ENCODE peak calls at places on chromosomes 12 and 14, in six cellular contexts. V is NB4, E is NCI-H1092, R is psoas muscle, F is kidney epithelial cell, G is MV-4-11. K is an unnamed sample.
A peak's percentile ranks its signal among the peaks of the same experiment; 100 is the strongest.

GRCh38 chr14:92589213-92589852 is 75.8 kb downstream of the RIN3 start:
- DNase-seq in V (peak; percentile 48), E (no peak), R (no peak), F (no peak), G (peak; percentile 38), K (no peak)

GRCh38 chr12:51372021-51372420 is 19.2 kb downstream of the GALNT6 start:
- DNase-seq in V (no peak), E (no peak), R (no peak), F (no peak), G (no peak), K (no peak)

GRCh38 chr12:90250766-90251165 is 542.1 kb upstream of the ATP2B1 start:
- DNase-seq in V (peak; percentile 83), E (no peak), R (no peak), F (no peak), G (peak; percentile 71), K (no peak)

GRCh38 chr12:105083551-105084105 is 630 bp downstream of the ALDH1L2 start:
- DNase-seq in V (peak; percentile 65), E (no peak), R (peak; percentile 78), F (no peak), G (peak; percentile 79), K (no peak)

GRCh38 chr14:61178226-61179060 is 102.7 kb downstream of the TMEM30B start:
- DNase-seq in V (no peak), E (no peak), R (no peak), F (peak; percentile 94), G (no peak), K (no peak)

GRCh38 chr12:56998981-56999380 is 7.4 kb downstream of the ZBTB39 start:
- DNase-seq in V (no peak), E (no peak), R (no peak), F (no peak), G (peak; percentile 54), K (no peak)

GRCh38 chr14:79629891-79630560 is 581.3 kb downstream of the DIO2 start:
- DNase-seq in V (no peak), E (no peak), R (no peak), F (peak; percentile 41), G (no peak), K (no peak)

GRCh38 chr12:78181544-78182162 is 351.0 kb downstream of the NAV3 start:
- DNase-seq in V (peak; percentile 38), E (no peak), R (no peak), F (no peak), G (no peak), K (peak; percentile 48)

GRCh38 chr12:121121805-121122204 is 10.9 kb upstream of the P2RX7 start:
- DNase-seq in V (no peak), E (no peak), R (no peak), F (no peak), G (no peak), K (no peak)

GRCh38 chr14:77141592-77142288 is at the start of gene ZDHHC22:
- DNase-seq in V (no peak), E (peak; percentile 83), R (no peak), F (no peak), G (no peak), K (no peak)

GRCh38 chr12:114904254-114905003 is 220.5 kb upstream of the TBX3 start:
- DNase-seq in V (no peak), E (no peak), R (no peak), F (peak; percentile 48), G (no peak), K (no peak)

GRCh38 chr12:120376416-120376815 is 7.5 kb upstream of the MSI1 start:
- DNase-seq in V (no peak), E (no peak), R (no peak), F (no peak), G (no peak), K (no peak)

GRCh38 chr12:132222096-132222807 is 78.0 kb downstream of the NOC4L start:
- DNase-seq in V (peak; percentile 78), E (no peak), R (no peak), F (peak; percentile 56), G (peak; percentile 66), K (peak; percentile 25)

GRCh38 chr12:64691227-64691792 is 67.9 kb downstream of the GNS start:
- DNase-seq in V (no peak), E (no peak), R (no peak), F (no peak), G (no peak), K (no peak)

GRCh38 chr14:92173668-92174067 is 51.9 kb downstream of the CPSF2 start:
- DNase-seq in V (no peak), E (no peak), R (no peak), F (no peak), G (no peak), K (no peak)

GRCh38 chr12:52561880-52562449 is 9.0 kb upstream of the KRT71 start:
- DNase-seq in V (no peak), E (no peak), R (no peak), F (no peak), G (no peak), K (no peak)

GRCh38 chr14:63287661-63288483 is 30.9 kb downstream of the GPHB5 start:
- DNase-seq in V (no peak), E (no peak), R (no peak), F (no peak), G (no peak), K (no peak)

GRCh38 chr12:70686299-70686698 is 49.1 kb upstream of the PTPRB start:
- DNase-seq in V (no peak), E (no peak), R (no peak), F (no peak), G (no peak), K (no peak)

GRCh38 chr14:25178255-25178654 is 128.3 kb upstream of the STXBP6 start:
- DNase-seq in V (no peak), E (no peak), R (no peak), F (no peak), G (no peak), K (no peak)

GRCh38 chr14:94598816-94599655 is 13.2 kb upstream of the SERPINA3 start:
- DNase-seq in V (peak; percentile 9), E (no peak), R (peak; percentile 81), F (peak; percentile 98), G (peak; percentile 5), K (no peak)

GRCh38 chr12:19436931-19437330 is 2.4 kb upstream of the AEBP2 start:
- DNase-seq in V (no peak), E (no peak), R (no peak), F (no peak), G (no peak), K (no peak)

GRCh38 chr12:68440068-68440581 is 108.0 kb upstream of the MDM1 start:
- DNase-seq in V (no peak), E (no peak), R (no peak), F (peak; percentile 53), G (no peak), K (no peak)

GRCh38 chr12:74663958-74664357 is 126.3 kb downstream of the ATXN7L3B start:
- DNase-seq in V (no peak), E (no peak), R (no peak), F (no peak), G (no peak), K (no peak)

GRCh38 chr14:46048127-46048526 is 603.5 kb downstream of the RPL10L start:
- DNase-seq in V (peak; percentile 12), E (peak; percentile 35), R (no peak), F (peak; percentile 35), G (no peak), K (no peak)